ENCODE peak calls at places on chromosomes 4 and X, in five cellular contexts. S is A549, V is H1, A is NB4, D is HepG2. R is an unnamed sample.

GRCh38 chr4:173218411-173219125 is 50.0 kb downstream of the GALNT7 start:
- DNase-seq in S (peak; percentile 43), V (no peak), A (peak; percentile 82), D (no peak), R (no peak)

GRCh38 chrX:129706395-129707072 is 32.2 kb upstream of the XPNPEP2 start:
- DNase-seq in S (no peak), V (no peak), A (no peak), D (no peak), R (peak; percentile 42)

GRCh38 chr4:137934921-137935320 is 307.2 kb downstream of the SLC7A11 start:
- DNase-seq in S (no peak), V (no peak), A (no peak), D (no peak), R (no peak)

GRCh38 chr4:137310156-137310555 is 222.1 kb downstream of the PCDH18 start:
- DNase-seq in S (no peak), V (no peak), A (no peak), D (no peak), R (no peak)

GRCh38 chrX:38917954-38918353 is 116.7 kb downstream of the MID1IP1 start:
- DNase-seq in S (no peak), V (no peak), A (no peak), D (no peak), R (no peak)

GRCh38 chr4:3335385-3335784 is 42.6 kb downstream of the RGS12 start:
- DNase-seq in S (no peak), V (no peak), A (no peak), D (no peak), R (no peak)

GRCh38 chr4:472881-473574 is 25.9 kb downstream of the ZNF721 start:
- DNase-seq in S (peak; percentile 20), V (no peak), A (peak; percentile 61), D (no peak), R (peak; percentile 36)

GRCh38 chr4:7905461-7905915 is 34.2 kb downstream of the AFAP1 start:
- DNase-seq in S (no peak), V (no peak), A (no peak), D (no peak), R (no peak)

GRCh38 chr4:96342790-96343455 is 503.0 kb downstream of the PDHA2 start:
- DNase-seq in S (no peak), V (no peak), A (no peak), D (no peak), R (no peak)

GRCh38 chr4:7683126-7683703 is 248.5 kb upstream of the PSAPL1 start:
- DNase-seq in S (no peak), V (no peak), A (no peak), D (no peak), R (no peak)

GRCh38 chrX:56284269-56284668 is 52.1 kb downstream of the KLF8 start:
- DNase-seq in S (no peak), V (no peak), A (no peak), D (no peak), R (no peak)

GRCh38 chrX:56279869-56280268 is 47.7 kb downstream of the KLF8 start:
- DNase-seq in S (no peak), V (no peak), A (no peak), D (no peak), R (no peak)

GRCh38 chrX:56281789-56282188 is 49.6 kb downstream of the KLF8 start:
- DNase-seq in S (peak; percentile 40), V (no peak), A (peak; percentile 28), D (peak; percentile 8), R (peak; percentile 3)
- TF ChIP-seq MAX in S (no peak), V (no peak), A (no peak), D (no peak), R (no peak)

GRCh38 chr4:156949373-156949814 is 22.2 kb downstream of the PDGFC start:
- DNase-seq in S (peak; percentile 83), V (no peak), A (no peak), D (peak; percentile 76), R (no peak)
- H3K4me3 ChIP-seq in S (no peak overlapping the region), V (no peak overlapping the region), A (no peak overlapping the region), D (no peak overlapping the region), R (peak overlapping the region; percentile 28)

DNA sequence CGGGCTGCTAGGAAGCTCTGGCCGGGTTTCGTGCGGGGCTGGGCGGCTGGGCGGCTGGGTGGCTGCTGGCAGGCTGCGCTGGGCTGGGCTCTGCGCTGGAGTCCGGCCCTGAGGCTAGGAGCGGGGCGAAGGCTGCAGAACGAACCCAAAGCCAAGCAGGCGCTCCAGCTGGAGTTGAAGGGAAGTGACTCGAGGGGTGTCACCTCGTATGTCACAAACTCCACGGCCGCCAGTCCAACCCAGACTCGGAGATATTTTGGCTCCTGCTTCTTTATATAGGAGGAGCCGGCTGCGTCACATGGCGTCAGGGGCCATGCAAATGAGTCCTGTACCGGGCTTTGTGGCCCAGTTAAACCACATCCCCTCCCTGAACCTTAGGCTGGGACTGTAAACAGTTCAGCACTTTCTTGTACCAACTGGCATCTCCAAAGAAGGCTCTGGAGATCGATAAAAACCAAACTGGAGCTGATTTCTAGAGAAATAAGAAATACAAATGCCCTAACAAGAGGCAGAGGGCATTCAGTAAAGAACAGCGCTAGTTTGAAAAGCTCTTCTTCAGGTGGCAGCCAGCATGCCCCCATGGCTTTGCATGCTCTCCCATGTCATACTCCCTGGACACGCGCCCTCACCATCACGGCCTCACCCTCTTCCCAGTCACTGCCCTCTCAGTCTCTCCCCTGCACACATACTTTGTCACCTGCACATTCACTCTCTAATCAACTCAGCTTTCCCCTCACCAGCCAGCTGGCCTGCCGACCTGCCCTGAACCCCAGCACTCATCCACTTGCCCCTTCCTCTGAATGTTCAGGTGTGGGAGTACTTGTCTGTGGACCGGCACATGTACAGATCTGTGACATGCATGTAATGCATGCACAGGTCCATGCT is 58.5 kb downstream of the TSC22D3 start:
- DNase-seq in S (peak; percentile 88), V (no peak), A (peak; percentile 92), D (no peak), R (peak; percentile 60)
- TF ChIP-seq MAX in S (no peak), V (peak; percentile 22), A (peak; percentile 80), D (no peak), R (peak; percentile 29)

GRCh38 chrX:19897087-19897486 is 9.7 kb upstream of the SH3KBP1 start:
- DNase-seq in S (no peak), V (no peak), A (peak; percentile 75), D (no peak), R (no peak)
- H3K4me3 ChIP-seq in S (no peak overlapping the region), V (no peak overlapping the region), A (no peak overlapping the region), D (no peak overlapping the region), R (no peak overlapping the region)

R was measured in SK-N-SH.